ENCODE peak calls at places on chromosomes 16 and 17, in seven cellular contexts. D is stimulated activated CD8-positive, alpha-beta memory T cell treated with anti-CD3 and anti-CD28 coated beads, Interleukin-15, amount 100 ng/mL, for 4 hours; I is A549; Q is midbrain; J is germinal center; S is ovary; K is B cell. Z is an unnamed sample.

GRCh38 chr17:82592289-82592683 is 56.0 kb downstream of the WDR45B start:
- DNase-seq in I (no peak), K (no peak), J (no peak), D (no peak), Q (no peak), S (no peak), Z (no peak)

GRCh38 chr16:12625068-12625467 is 178.6 kb downstream of the CPPED1 start:
- DNase-seq in Q (no peak), J (no peak), I (no peak), S (no peak), K (no peak), D (no peak), Z (no peak)

GRCh38 chr17:31320791-31321190 is 631 bp downstream of the EVI2A start:
- DNase-seq in Q (peak), J (no peak), I (no peak), K (no peak), D (no peak), S (no peak), Z (peak)

GRCh38 chr17:19928299-19928698 is 49.3 kb downstream of the AKAP10 start:
- DNase-seq in D (no peak), S (no peak), J (no peak), K (no peak), Q (no peak), I (no peak), Z (peak)

GRCh38 chr17:60381958-60382357 is 10.0 kb downstream of the USP32 start:
- DNase-seq in J (no peak), Q (no peak), S (no peak), K (no peak), I (no peak), D (no peak), Z (no peak)

GRCh38 chr17:56624947-56625346 is 31.4 kb downstream of the NOG start:
- DNase-seq in Q (no peak), S (no peak), J (no peak), D (no peak), K (no peak), I (no peak), Z (no peak)

GRCh38 chr17:73829676-73830280 is 185.5 kb upstream of the SDK2 start:
- DNase-seq in J (no peak), K (no peak), I (no peak), S (no peak), D (no peak), Q (no peak), Z (no peak)

GRCh38 chr17:47785538-47786123 is 36.0 kb downstream of the OSBPL7 start:
- DNase-seq in K (no peak), J (no peak), S (no peak), D (no peak), I (no peak), Q (no peak), Z (no peak)

GRCh38 chr17:65537343-65537844 is 24.1 kb downstream of the AXIN2 start:
- DNase-seq in I (no peak), S (no peak), J (no peak), K (no peak), Q (no peak), D (no peak), Z (no peak)

GRCh38 chr17:77535892-77536291 is 395.1 kb downstream of the SEC14L1 start:
- DNase-seq in J (no peak), Q (no peak), S (no peak), I (no peak), K (no peak), D (no peak), Z (peak)

Z was measured in A172.